ENCODE peak calls at places on chromosomes 7 and 10, in five cellular contexts. G, Z, X, U and E are unnamed samples.

GRCh38 chr10:110208614-110209398 is 1.4 kb downstream of the MXI1 start:
- DNase-seq in G (no peak), Z (peak), X (peak), U (peak), E (peak)

GRCh38 chr10:13859979-13860619 is 273.3 kb downstream of the PRPF18 start:
- DNase-seq in G (no peak), Z (no peak), X (no peak), U (no peak), E (no peak)

GRCh38 chr10:22795546-22795945 is 81.2 kb upstream of the PIP4K2A start:
- DNase-seq in G (no peak), Z (no peak), X (no peak), U (peak), E (no peak)

GRCh38 chr10:89427629-89428028 is 13.3 kb downstream of the IFIT5 start:
- DNase-seq in G (no peak), Z (no peak), X (no peak), U (peak), E (no peak)

GRCh38 chr7:130804156-130804708 is 70.2 kb upstream of the KLF14 start:
- DNase-seq in G (no peak), Z (no peak), X (no peak), U (no peak), E (no peak)

GRCh38 chr7:92043637-92044036 is 90.6 kb downstream of the CYP51A1 start:
- DNase-seq in G (no peak), Z (no peak), X (no peak), U (no peak), E (no peak)

GRCh38 chr10:79445217-79445707 is at the start of gene ZCCHC24:
- DNase-seq in G (no peak), Z (peak), X (peak), U (peak), E (no peak)

GRCh38 chr10:84665883-84666463 is 337.6 kb downstream of the CCSER2 start:
- DNase-seq in G (no peak), Z (no peak), X (no peak), U (no peak), E (no peak)

GRCh38 chr7:30068117-30068516 is 39.9 kb downstream of the PLEKHA8 start:
- DNase-seq in G (no peak), Z (no peak), X (no peak), U (peak), E (no peak)

GRCh38 chr7:1555813-1556540 is at the start of gene TMEM184A:
- DNase-seq in G (no peak), Z (no peak), X (peak), U (no peak), E (peak)

GRCh38 chr7:380226-380550 is 90.2 kb downstream of the FOXL3 start:
- DNase-seq in G (no peak), Z (no peak), X (no peak), U (no peak), E (no peak)

GRCh38 chr7:380724-381210 is 90.8 kb downstream of the FOXL3 start:
- DNase-seq in G (no peak), Z (peak), X (no peak), U (no peak), E (peak)

GRCh38 chr7:378041-378420 is 88.1 kb downstream of the FOXL3 start:
- DNase-seq in G (no peak), Z (no peak), X (no peak), U (no peak), E (peak)

GRCh38 chr7:378551-379455 is 88.8 kb downstream of the FOXL3 start:
- DNase-seq in G (no peak), Z (peak), X (no peak), U (no peak), E (peak)

DNA sequence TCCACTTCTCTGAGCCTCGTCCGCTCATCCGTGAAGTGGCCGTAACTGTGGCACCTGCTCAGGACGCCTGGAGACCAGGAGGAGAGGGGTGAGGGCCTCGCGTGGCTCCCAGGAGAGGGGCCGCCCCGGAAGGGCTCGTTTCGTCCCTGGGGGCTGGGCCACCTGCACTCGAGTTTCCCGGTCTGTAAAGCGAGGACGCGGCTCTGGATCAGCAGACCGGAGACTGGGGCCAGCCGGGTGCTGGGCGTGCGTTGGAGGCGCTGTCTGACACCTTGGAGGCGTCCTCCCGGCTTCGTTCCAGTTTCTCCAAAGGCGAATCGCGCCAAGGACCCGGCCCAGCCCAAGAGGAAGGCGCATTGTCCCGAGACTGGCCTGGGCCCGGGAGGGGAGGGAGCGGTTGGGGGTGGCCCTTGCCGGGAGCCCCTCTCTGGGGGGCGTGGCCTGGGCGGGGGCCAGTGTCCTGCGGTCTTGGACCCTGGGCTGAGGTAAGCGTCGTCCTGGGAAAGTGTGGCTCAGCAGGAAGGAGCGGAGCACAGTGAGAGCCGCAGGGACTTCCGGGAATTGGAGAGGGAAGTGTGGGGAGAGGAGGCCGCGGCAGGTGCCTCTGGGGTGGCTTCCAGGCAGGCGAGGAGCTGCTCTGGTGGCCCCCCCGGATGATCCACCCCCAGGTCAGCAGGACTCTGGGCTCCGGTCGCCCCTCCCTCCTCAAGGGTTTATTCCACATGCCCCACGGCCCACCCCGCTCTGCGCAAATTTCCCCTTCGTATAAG is 89.7 kb downstream of the FOXL3 start:
- DNase-seq in G (no peak), Z (peak), X (no peak), U (no peak), E (peak)
- H3K4me3 ChIP-seq in G (no peak), Z (peak), X (no peak), U (no peak), E (peak)

DNA sequence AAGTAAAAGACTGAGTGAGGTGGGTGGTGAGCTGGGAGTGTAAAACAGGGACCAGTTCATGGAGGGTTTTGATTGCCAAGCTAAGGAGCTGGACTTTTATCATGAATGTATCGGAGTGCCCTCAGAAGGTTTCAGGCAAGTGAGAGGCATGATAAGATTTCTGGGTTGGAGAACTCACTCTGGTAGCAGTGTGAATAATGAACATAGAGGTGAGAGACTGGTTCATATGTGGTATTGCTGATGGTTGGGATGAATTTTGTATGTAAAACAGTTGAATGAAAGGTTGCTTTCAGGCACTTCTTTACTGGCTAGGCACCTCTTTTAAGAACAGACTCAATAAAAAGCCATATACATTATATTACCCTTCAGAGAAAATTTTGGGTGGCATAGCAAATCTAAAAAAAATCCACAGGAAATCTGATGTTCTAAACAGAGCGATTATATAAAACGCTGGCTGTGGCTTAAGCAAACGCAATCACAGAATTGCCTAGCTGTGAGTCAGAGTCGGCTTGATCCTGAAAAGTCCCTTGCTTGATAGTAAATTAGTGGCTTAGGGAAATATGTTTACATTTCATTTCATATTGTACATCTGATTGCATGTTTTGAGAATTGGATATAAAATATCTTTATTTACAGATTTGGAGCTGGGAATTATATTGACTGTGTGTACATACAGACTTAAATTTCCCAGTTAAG is 92.9 kb upstream of the HDAC9 start:
- DNase-seq in G (no peak), Z (no peak), X (no peak), U (peak), E (no peak)
- H3K4me3 ChIP-seq in G (no peak), Z (no peak), X (no peak), U (no peak), E (no peak)

GRCh38 chr7:27116962-27117686 is 13.4 kb downstream of the HOXA4 start:
- DNase-seq in G (no peak), Z (no peak), X (no peak), U (no peak), E (peak)

GRCh38 chr7:27117687-27118491 is 12.7 kb downstream of the HOXA4 start:
- DNase-seq in G (no peak), Z (no peak), X (no peak), U (no peak), E (peak)

GRCh38 chr7:27116521-27116946 is 14.0 kb downstream of the HOXA4 start:
- DNase-seq in G (no peak), Z (no peak), X (no peak), U (no peak), E (no peak)

GRCh38 chr7:27119412-27119911 is 11.1 kb downstream of the HOXA4 start:
- DNase-seq in G (no peak), Z (no peak), X (no peak), U (no peak), E (no peak)

DNA sequence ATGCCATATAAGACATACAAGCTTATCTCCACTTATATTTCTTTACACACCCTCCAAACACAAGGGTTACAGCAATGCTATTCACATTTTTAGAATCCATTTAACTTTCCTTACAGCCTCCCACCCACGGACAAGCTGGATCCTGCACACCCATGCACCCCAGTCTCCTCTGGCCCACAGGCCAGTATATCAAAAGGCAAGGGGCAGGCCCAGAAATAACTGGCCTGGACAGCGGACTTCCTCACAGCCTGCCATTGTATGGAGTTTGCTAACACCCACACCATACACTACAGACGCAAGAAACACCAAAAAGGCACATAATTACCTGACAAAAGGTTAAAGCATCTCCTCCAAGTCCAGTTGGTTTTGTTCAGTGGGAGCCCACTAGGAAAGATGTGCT is 12.0 kb downstream of the HOXA4 start:
- DNase-seq in G (no peak), Z (no peak), X (no peak), U (no peak), E (no peak)
- H3K4me3 ChIP-seq in G (no peak), Z (peak), X (no peak), U (no peak), E (peak)

DNA sequence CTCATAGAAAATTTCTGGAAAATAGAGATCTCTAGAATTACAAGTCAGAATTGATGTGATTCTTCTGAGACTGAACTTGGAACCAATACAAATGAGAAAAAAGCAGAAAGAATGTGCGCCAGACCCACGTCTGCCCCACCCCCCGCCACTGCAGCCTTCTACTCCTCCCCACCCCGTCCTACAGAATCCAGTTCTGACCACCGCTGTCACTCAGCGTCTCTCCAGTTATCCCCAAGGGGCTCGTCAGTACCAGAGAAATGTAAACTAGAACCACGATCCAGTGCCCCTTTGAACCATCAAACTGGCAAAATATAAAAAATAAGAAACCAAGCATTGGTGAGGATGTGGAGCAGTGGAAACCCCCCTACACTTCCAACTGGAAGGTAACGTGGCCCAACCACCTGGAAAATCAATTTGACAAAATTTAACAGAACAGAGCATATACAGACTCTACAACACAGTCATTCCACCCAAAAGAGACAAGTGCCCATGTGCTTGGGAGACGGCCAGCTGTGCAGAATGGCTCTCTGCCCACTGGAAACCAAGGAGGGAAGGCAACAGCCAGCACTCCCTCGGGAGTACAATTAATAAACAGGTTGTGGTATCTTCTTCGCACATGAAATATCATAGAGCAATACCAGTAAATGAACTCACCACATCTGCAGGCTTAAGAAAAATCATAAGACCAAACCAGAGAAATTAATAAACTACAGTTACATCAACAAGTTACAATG is 397.8 kb downstream of the TNS3 start:
- DNase-seq in G (no peak), Z (no peak), X (no peak), U (no peak), E (no peak)
- H3K4me3 ChIP-seq in G (no peak), Z (no peak), X (no peak), U (no peak), E (no peak)

DNA sequence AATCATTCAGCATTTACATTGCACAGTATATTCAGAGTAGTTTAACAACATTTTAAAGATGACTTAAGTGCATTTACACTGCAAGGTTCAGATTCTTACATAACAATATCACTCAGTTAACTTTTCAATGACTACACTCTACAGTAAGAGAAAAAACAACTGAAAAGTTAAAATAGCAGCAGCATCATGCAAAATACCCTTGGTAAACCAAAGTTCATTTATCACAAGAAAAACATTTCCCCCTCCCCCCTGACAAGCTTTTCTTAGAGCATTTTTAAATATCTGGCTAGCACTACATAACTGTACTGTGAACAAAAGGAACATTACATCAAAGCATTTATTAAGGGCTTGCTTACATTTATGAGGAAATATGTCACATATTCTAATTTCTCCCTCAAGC is 179.5 kb upstream of the HGF start:
- DNase-seq in G (no peak), Z (no peak), X (no peak), U (no peak), E (no peak)
- H3K4me3 ChIP-seq in G (no peak), Z (no peak), X (no peak), U (no peak), E (no peak)

GRCh38 chr7:99562114-99562784 is 3.8 kb downstream of the ZNF655 start:
- DNase-seq in G (no peak), Z (no peak), X (no peak), U (no peak), E (no peak)
- H3K4me3 ChIP-seq in G (no peak), Z (no peak), X (no peak), U (no peak), E (no peak)